ENCODE peak calls at places on chromosomes 6 and 20, in six cellular contexts. X is GM23248, L is PC-3, G is GM23338, W is PC-9, V is MM.1S. A is an unnamed sample.

GRCh38 chr6:335572-335971 is 43.3 kb downstream of the DUSP22 start:
- DNase-seq in X (no peak), L (no peak), G (no peak), W (no peak), V (no peak), A (peak; percentile 50)

GRCh38 chr6:13239530-13240455 is 88.5 kb downstream of the TBC1D7 start:
- DNase-seq in X (no peak), L (no peak), G (no peak), W (no peak), V (no peak), A (no peak)

GRCh38 chr6:32415521-32416019 is 8.6 kb upstream of the BTNL2 start:
- DNase-seq in X (peak; percentile 81), L (peak; percentile 87), G (peak; percentile 92), W (no peak), V (peak; percentile 71), A (peak; percentile 86)

GRCh38 chr6:37417393-37417792 is 15.6 kb upstream of the CMTR1 start:
- DNase-seq in X (no peak), L (no peak), G (no peak), W (no peak), V (no peak), A (no peak)

GRCh38 chr20:2133318-2134183 is 31.9 kb downstream of the STK35 start:
- DNase-seq in X (peak; percentile 90), L (peak; percentile 55), G (no peak), W (peak; percentile 81), V (no peak), A (peak; percentile 54)

GRCh38 chr6:159169557-159170332 is 545 bp downstream of the FNDC1 start:
- DNase-seq in X (peak; percentile 84), L (no peak), G (peak; percentile 86), W (no peak), V (no peak), A (peak; percentile 75)

GRCh38 chr6:3230275-3231212 is 3.1 kb upstream of the TUBB2B start:
- DNase-seq in X (peak; percentile 47), L (no peak), G (peak; percentile 85), W (no peak), V (no peak), A (peak; percentile 90)

GRCh38 chr6:79203753-79204253 is 30.7 kb downstream of the HMGN3 start:
- DNase-seq in X (no peak), L (no peak), G (no peak), W (no peak), V (no peak), A (no peak)

GRCh38 chr6:163384510-163384909 is 30.0 kb upstream of the QKI start:
- DNase-seq in X (no peak), L (no peak), G (no peak), W (peak; percentile 70), V (no peak), A (no peak)

GRCh38 chr20:17666491-17666890 is 15.6 kb downstream of the RRBP1 start:
- DNase-seq in X (peak; percentile 83), L (no peak), G (no peak), W (no peak), V (no peak), A (no peak)

GRCh38 chr6:138948780-138949179 is 39.3 kb downstream of the REPS1 start:
- DNase-seq in X (no peak), L (no peak), G (peak; percentile 45), W (no peak), V (no peak), A (no peak)

GRCh38 chr6:157155838-157156237 is 167.5 kb downstream of the TMEM242 start:
- DNase-seq in X (no peak), L (no peak), G (no peak), W (no peak), V (no peak), A (no peak)

GRCh38 chr20:10929023-10929422 is 255.2 kb upstream of the JAG1 start:
- DNase-seq in X (no peak), L (no peak), G (no peak), W (no peak), V (no peak), A (no peak)

GRCh38 chr20:50373674-50374286 is 136.4 kb upstream of the PTPN1 start:
- DNase-seq in X (peak; percentile 49), L (peak; percentile 87), G (peak; percentile 31), W (peak; percentile 43), V (no peak), A (no peak)

GRCh38 chr6:25560851-25561250 is 91.2 kb upstream of the SCGN start:
- DNase-seq in X (no peak), L (no peak), G (no peak), W (no peak), V (no peak), A (no peak)

GRCh38 chr6:34114695-34115395 is 31.0 kb downstream of the GRM4 start:
- DNase-seq in X (no peak), L (no peak), G (no peak), W (no peak), V (no peak), A (no peak)
- H3F3A ChIP-seq in X (no peaks in the 10 kb centered on the region), L (no peaks in the 10 kb centered on the region), G (peaks cover 4% of the 10 kb centered on the region), W (no peaks in the 10 kb centered on the region), V (no peaks in the 10 kb centered on the region), A (no peaks in the 10 kb centered on the region)

DNA sequence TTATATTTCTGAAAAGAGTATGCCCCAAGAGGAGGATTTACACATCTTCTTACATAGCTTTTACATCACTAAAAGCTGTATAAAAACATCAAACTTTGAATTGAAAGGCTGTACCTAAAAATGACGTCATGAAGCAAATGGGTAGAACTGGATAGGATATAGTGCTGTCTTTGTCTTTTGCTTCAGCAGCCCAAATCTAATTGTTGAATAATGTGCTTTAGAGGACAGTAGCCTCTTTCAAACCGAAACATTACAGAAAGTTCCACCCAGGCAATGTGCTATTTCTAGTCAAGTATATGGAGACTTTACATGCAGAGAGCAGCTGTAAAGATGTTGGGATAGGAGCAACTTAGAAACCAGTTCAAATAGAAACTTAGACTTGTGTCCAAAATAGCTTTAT is 51.9 kb downstream of the ADGRG6 start:
- DNase-seq in X (no peak), L (no peak), G (no peak), W (no peak), V (no peak), A (no peak)
- TF ChIP-seq EZH2 in X (no peak), L (no peak), G (no peak), W (no peak), V (no peak), A (no peak)

DNA sequence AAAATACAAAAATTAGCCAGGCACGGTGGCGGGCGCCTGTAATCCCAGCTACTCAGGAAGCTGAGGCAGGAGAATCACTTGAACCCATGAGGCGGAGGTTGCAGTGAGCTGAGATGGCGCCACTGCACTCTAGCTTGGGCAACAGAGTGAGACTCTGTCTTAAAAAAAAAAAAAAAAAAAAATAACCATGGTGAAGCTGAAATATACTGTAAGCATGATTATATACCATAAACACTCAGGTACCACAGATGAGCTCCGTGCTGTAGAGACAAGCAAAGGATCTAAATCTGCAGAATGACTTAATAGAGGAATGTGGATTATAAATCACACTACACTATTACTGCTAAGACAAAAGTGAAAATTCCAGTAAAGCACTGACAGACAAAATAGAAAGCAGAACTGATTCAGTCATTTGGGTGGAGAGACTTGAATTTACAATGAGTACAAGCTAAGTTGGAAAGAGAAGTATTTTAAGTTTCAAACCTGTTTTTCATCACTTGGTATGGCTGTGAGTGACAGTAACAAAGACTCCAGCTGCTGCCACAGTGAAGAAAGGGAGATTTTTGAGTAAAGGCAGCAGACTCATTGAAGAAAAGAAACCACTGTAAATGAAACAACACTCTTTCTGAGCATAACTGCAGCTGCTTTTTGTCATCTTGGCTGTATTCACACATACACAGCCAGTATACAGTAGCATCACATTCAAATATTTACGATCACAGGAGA is 322.1 kb downstream of the RNGTT start:
- DNase-seq in X (peak; percentile 3), L (no peak), G (no peak), W (no peak), V (peak; percentile 33), A (no peak)
- H3F3A ChIP-seq in X (no peaks in the 10 kb centered on the region), L (no peaks in the 10 kb centered on the region), G (no peaks in the 10 kb centered on the region), W (no peaks in the 10 kb centered on the region), V (peaks cover 9% of the 10 kb centered on the region), A (no peaks in the 10 kb centered on the region)

GRCh38 chr6:1614767-1615650 is 5.3 kb downstream of the FOXC1 start:
- DNase-seq in X (no peak), L (no peak), G (peak; percentile 71), W (no peak), V (no peak), A (peak; percentile 84)
- TF ChIP-seq EZH2 in X (no peak), L (no peak), G (peak; percentile 12), W (no peak), V (no peak), A (peak; percentile 98)

GRCh38 chr20:57396212-57396611 is 5.0 kb downstream of the RBM38 start:
- DNase-seq in X (no peak), L (no peak), G (no peak), W (no peak), V (peak; percentile 6), A (no peak)
- H3F3A ChIP-seq in X (no peaks in the 10 kb centered on the region), L (no peaks in the 10 kb centered on the region), G (no peaks in the 10 kb centered on the region), W (no peaks in the 10 kb centered on the region), V (peaks cover 81% of the 10 kb centered on the region), A (peaks cover 31% of the 10 kb centered on the region)

GRCh38 chr20:45251884-45252571 is 2.3 kb downstream of the SLPI start:
- DNase-seq in X (no peak), L (no peak), G (no peak), W (no peak), V (no peak), A (no peak)
- TF ChIP-seq EZH2 in X (no peak), L (no peak), G (no peak), W (no peak), V (no peak), A (no peak)

GRCh38 chr20:34088305-34088870 is 23.7 kb downstream of the EIF2S2 start:
- DNase-seq in X (no peak), L (no peak), G (no peak), W (no peak), V (no peak), A (no peak)

GRCh38 chr20:34091637-34092200 is 20.3 kb downstream of the EIF2S2 start:
- DNase-seq in X (no peak), L (no peak), G (no peak), W (no peak), V (no peak), A (no peak)

GRCh38 chr20:34088871-34089479 is 23.1 kb downstream of the EIF2S2 start:
- DNase-seq in X (no peak), L (no peak), G (no peak), W (no peak), V (no peak), A (no peak)

GRCh38 chr20:34090645-34091044 is 21.4 kb downstream of the EIF2S2 start:
- DNase-seq in X (no peak), L (no peak), G (no peak), W (no peak), V (no peak), A (no peak)

GRCh38 chr20:34089655-34090324 is 22.3 kb downstream of the EIF2S2 start:
- DNase-seq in X (no peak), L (no peak), G (no peak), W (no peak), V (no peak), A (no peak)
- H3F3A ChIP-seq in X (peaks cover 90% of the 10 kb centered on the region), L (peaks cover 17% of the 10 kb centered on the region), G (peaks cover 36% of the 10 kb centered on the region), W (peaks cover 94% of the 10 kb centered on the region), V (peaks cover 69% of the 10 kb centered on the region), A (peaks cover 44% of the 10 kb centered on the region)

GRCh38 chr6:84772428-84773132 is 8.2 kb upstream of the TBX18 start:
- DNase-seq in X (peak; percentile 37), L (no peak), G (peak; percentile 47), W (no peak), V (no peak), A (peak; percentile 68)
- TF ChIP-seq EZH2 in X (no peak), L (no peak), G (peak; percentile 90), W (no peak), V (no peak), A (peak; percentile 85)

GRCh38 chr6:30683137-30683979 is 3.1 kb downstream of the PPP1R18 start:
- DNase-seq in X (no peak), L (no peak), G (no peak), W (no peak), V (no peak), A (no peak)
- H3F3A ChIP-seq in X (peaks cover 52% of the 10 kb centered on the region), L (no peaks in the 10 kb centered on the region), G (peaks cover 9% of the 10 kb centered on the region), W (peaks cover 58% of the 10 kb centered on the region), V (peaks cover 52% of the 10 kb centered on the region), A (peaks cover 30% of the 10 kb centered on the region)

A was measured in neural progenitor cell.